ENCODE peak calls at places on chromosomes 3 and 15, in four cellular contexts. L, D, F and R are unnamed samples.

GRCh38 chr15:63476229-63476632 is 28.2 kb upstream of the USP3 start:
- DNase-seq in L (no peak), D (peak), F (no peak), R (no peak)

GRCh38 chr3:170802164-170803151 is 67.5 kb downstream of the RPL22L1 start:
- DNase-seq in L (no peak), D (peak), F (no peak), R (no peak)

GRCh38 chr15:41231536-41231935 is 468 bp downstream of the CHP1 start:
- DNase-seq in L (no peak), D (no peak), F (no peak), R (no peak)

GRCh38 chr3:146222204-146223046 is 28.5 kb downstream of the PLSCR4 start:
- DNase-seq in L (no peak), D (peak), F (no peak), R (no peak)

GRCh38 chr3:143433787-143434378 is 314.3 kb downstream of the CHST2 start:
- DNase-seq in L (no peak), D (peak), F (no peak), R (no peak)

GRCh38 chr15:59532770-59533379 is 78.7 kb upstream of the GCNT3 start:
- DNase-seq in L (no peak), D (peak), F (peak), R (no peak)

GRCh38 chr3:20066848-20067617 is 26.8 kb downstream of the KAT2B start:
- DNase-seq in L (no peak), D (no peak), F (no peak), R (no peak)

GRCh38 chr3:52277972-52278509 is 408 bp downstream of the WDR82 start:
- DNase-seq in L (peak), D (peak), F (no peak), R (peak)

GRCh38 chr3:64518950-64519349 is 168.8 kb downstream of the ADAMTS9 start:
- DNase-seq in L (no peak), D (peak), F (no peak), R (no peak)

GRCh38 chr15:68149059-68149458 is 56.1 kb downstream of the CALML4 start:
- DNase-seq in L (no peak), D (peak), F (no peak), R (no peak)

GRCh38 chr3:13145131-13145825 is 72.0 kb upstream of the IQSEC1 start:
- DNase-seq in L (no peak), D (no peak), F (no peak), R (no peak)
- TF ChIP-seq CTCF in L (no peak), D (no peak), F (no peak), R (no peak)

GRCh38 chr3:23945653-23945902 is 492 bp downstream of the NR1D2 start:
- DNase-seq in L (no peak), D (no peak), F (no peak), R (no peak)
- TF ChIP-seq CTCF in L (no peak), D (no peak), F (no peak), R (no peak)

GRCh38 chr15:22884344-22884743 is 45.9 kb downstream of the NIPA2 start:
- DNase-seq in L (no peak), D (peak), F (no peak), R (no peak)
- TF ChIP-seq CTCF in L (no peak), D (peak), F (no peak), R (no peak)

GRCh38 chr3:16262195-16262594 is 2.5 kb downstream of the DPH3 start:
- DNase-seq in L (no peak), D (no peak), F (no peak), R (no peak)

GRCh38 chr3:16266714-16267113 is 1.7 kb downstream of the OXNAD1 start:
- DNase-seq in L (no peak), D (no peak), F (no peak), R (no peak)

GRCh38 chr3:16265455-16265786 is 409 bp downstream of the OXNAD1 start:
- DNase-seq in L (no peak), D (no peak), F (no peak), R (no peak)

GRCh38 chr3:16264174-16264707 is 502 bp downstream of the DPH3 start:
- DNase-seq in L (no peak), D (no peak), F (no peak), R (no peak)

GRCh38 chr3:16264708-16265454 is at the start of the genes DPH3 and OXNAD1:
- DNase-seq in L (peak), D (peak), F (peak), R (peak)
- TF ChIP-seq CTCF in L (no peak), D (no peak), F (no peak), R (no peak)